ENCODE peak calls at places on chromosomes 5 and 9, in ten cellular contexts. U is AG10803, L is heart right ventricle, A is psoas muscle, O is ovary, R is cardiac muscle cell, Y is DND-41, Z is AG04450, M is foreskin fibroblast, B is suprapubic skin. T is an unnamed sample.

GRCh38 chr9:135226369-135227050 is 139.0 kb downstream of the OLFM1 start:
- DNase-seq in U (no peak), L (no peak), A (no peak), O (no peak), R (no peak), Y (no peak), Z (no peak), M (no peak), B (peak), T (no peak)

GRCh38 chr5:12177225-12177624 is 273.0 kb upstream of the CTNND2 start:
- DNase-seq in U (no peak), L (no peak), A (no peak), O (no peak), R (no peak), Y (no peak), Z (no peak), M (no peak), B (no peak), T (no peak)

GRCh38 chr5:72314571-72315172 is 5.4 kb downstream of the MRPS27 start:
- DNase-seq in U (peak), L (no peak), A (no peak), O (no peak), R (peak), Y (no peak), Z (peak), M (no peak), B (no peak), T (no peak)

GRCh38 chr5:150931368-150931965 is 26.7 kb upstream of the ZNF300 start:
- DNase-seq in U (no peak), L (no peak), A (no peak), O (no peak), R (no peak), Y (no peak), Z (no peak), M (no peak), B (no peak), T (no peak)

GRCh38 chr5:172769598-172770373 is 1.2 kb downstream of the DUSP1 start:
- DNase-seq in U (peak), L (peak), A (peak), O (peak), R (peak), Y (no peak), Z (no peak), M (no peak), B (no peak), T (no peak)

GRCh38 chr9:121331549-121331948 is 38.5 kb downstream of the STOM start:
- DNase-seq in U (no peak), L (no peak), A (no peak), O (no peak), R (no peak), Y (no peak), Z (no peak), M (no peak), B (no peak), T (no peak)

GRCh38 chr5:133509742-133510079 is 102.6 kb downstream of the FSTL4 start:
- DNase-seq in U (no peak), L (no peak), A (no peak), O (no peak), R (no peak), Y (no peak), Z (no peak), M (no peak), B (no peak), T (no peak)

GRCh38 chr5:171494452-171495121 is 75.1 kb downstream of the FGF18 start:
- DNase-seq in U (peak), L (peak), A (peak), O (peak), R (peak), Y (no peak), Z (peak), M (peak), B (peak), T (peak)

GRCh38 chr9:694499-695154 is 146.9 kb upstream of the DMRT1 start:
- DNase-seq in U (peak), L (peak), A (peak), O (no peak), R (no peak), Y (no peak), Z (peak), M (peak), B (no peak), T (peak)

GRCh38 chr5:157559301-157559700 is 16.3 kb downstream of the ADAM19 start:
- DNase-seq in U (peak), L (no peak), A (no peak), O (no peak), R (no peak), Y (no peak), Z (no peak), M (peak), B (no peak), T (peak)

GRCh38 chr5:758698-759053 is 25.9 kb downstream of the ZDHHC11B start:
- DNase-seq in U (no peak), L (no peak), A (peak), O (no peak), R (no peak), Y (no peak), Z (no peak), M (no peak), B (peak), T (no peak)

GRCh38 chr9:101758300-101758930 is 20.0 kb upstream of the GRIN3A start:
- DNase-seq in U (no peak), L (no peak), A (no peak), O (no peak), R (no peak), Y (no peak), Z (no peak), M (no peak), B (no peak), T (no peak)

GRCh38 chr5:143527808-143528207 is 124.3 kb upstream of the NR3C1 start:
- DNase-seq in U (no peak), L (no peak), A (no peak), O (no peak), R (no peak), Y (peak), Z (no peak), M (peak), B (no peak), T (no peak)

GRCh38 chr5:6962256-6962655 is 249.0 kb downstream of the TENT4A start:
- DNase-seq in U (no peak), L (no peak), A (no peak), O (no peak), R (no peak), Y (no peak), Z (no peak), M (no peak), B (no peak), T (no peak)

GRCh38 chr5:157471709-157472108 is 11.7 kb downstream of the NIPAL4 start:
- DNase-seq in U (peak), L (no peak), A (no peak), O (no peak), R (peak), Y (no peak), Z (no peak), M (no peak), B (no peak), T (no peak)

GRCh38 chr9:136282272-136282861 is 21.5 kb downstream of the CCDC187 start:
- DNase-seq in U (no peak), L (no peak), A (no peak), O (no peak), R (no peak), Y (no peak), Z (no peak), M (no peak), B (no peak), T (no peak)

GRCh38 chr5:45532826-45533624 is 163.2 kb downstream of the HCN1 start:
- DNase-seq in U (no peak), L (no peak), A (no peak), O (no peak), R (peak), Y (no peak), Z (no peak), M (no peak), B (no peak), T (no peak)

GRCh38 chr9:110031511-110032173 is 176.3 kb downstream of the C9orf152 start:
- DNase-seq in U (peak), L (no peak), A (no peak), O (no peak), R (no peak), Y (no peak), Z (peak), M (peak), B (no peak), T (no peak)

GRCh38 chr5:74468421-74468820 is 172.1 kb downstream of the ENC1 start:
- DNase-seq in U (no peak), L (no peak), A (no peak), O (no peak), R (no peak), Y (no peak), Z (no peak), M (no peak), B (no peak), T (no peak)

GRCh38 chr9:37430841-37431597 is 8.5 kb downstream of the GRHPR start:
- DNase-seq in U (no peak), L (no peak), A (no peak), O (no peak), R (no peak), Y (no peak), Z (no peak), M (no peak), B (no peak), T (no peak)

GRCh38 chr9:36874261-36874660 is 159.8 kb downstream of the PAX5 start:
- DNase-seq in U (no peak), L (no peak), A (no peak), O (no peak), R (no peak), Y (no peak), Z (no peak), M (no peak), B (no peak), T (no peak)

GRCh38 chr9:127838375-127839078 is 15.9 kb downstream of the ENG start:
- DNase-seq in U (peak), L (peak), A (peak), O (peak), R (no peak), Y (no peak), Z (peak), M (peak), B (peak), T (peak)

GRCh38 chr5:180785151-180785781 is 17.3 kb downstream of the MGAT1 start:
- DNase-seq in U (peak), L (no peak), A (no peak), O (no peak), R (no peak), Y (no peak), Z (peak), M (peak), B (no peak), T (no peak)

GRCh38 chr5:36724429-36725332 is 118.3 kb downstream of the SLC1A3 start:
- DNase-seq in U (no peak), L (peak), A (peak), O (no peak), R (no peak), Y (no peak), Z (no peak), M (no peak), B (no peak), T (peak)

GRCh38 chr5:1292139-1292538 is 2.7 kb downstream of the TERT start:
- DNase-seq in U (no peak), L (no peak), A (no peak), O (no peak), R (no peak), Y (no peak), Z (no peak), M (no peak), B (no peak), T (no peak)

GRCh38 chr5:108917596-108917995 is 169.9 kb downstream of the FER start:
- DNase-seq in U (no peak), L (no peak), A (no peak), O (no peak), R (no peak), Y (no peak), Z (no peak), M (no peak), B (no peak), T (no peak)

GRCh38 chr5:96864922-96865545 is 11.3 kb upstream of the ERAP2 start:
- DNase-seq in U (no peak), L (no peak), A (no peak), O (no peak), R (no peak), Y (no peak), Z (no peak), M (no peak), B (no peak), T (no peak)

GRCh38 chr5:127290019-127290945 is at the start of gene MEGF10:
- DNase-seq in U (peak), L (peak), A (peak), O (no peak), R (peak), Y (no peak), Z (no peak), M (peak), B (no peak), T (peak)

GRCh38 chr9:17135578-17135904 is 701 bp downstream of the CNTLN start:
- DNase-seq in U (no peak), L (no peak), A (peak), O (no peak), R (no peak), Y (no peak), Z (no peak), M (no peak), B (no peak), T (no peak)

GRCh38 chr5:14859150-14859549 is 12.4 kb downstream of the ANKH start:
- DNase-seq in U (no peak), L (no peak), A (no peak), O (no peak), R (no peak), Y (no peak), Z (no peak), M (no peak), B (no peak), T (no peak)

GRCh38 chr9:24832307-24832706 is 286.6 kb upstream of the IZUMO3 start:
- DNase-seq in U (no peak), L (no peak), A (no peak), O (no peak), R (peak), Y (no peak), Z (no peak), M (no peak), B (no peak), T (no peak)

GRCh38 chr9:111903996-111904395 is 7.4 kb downstream of the UGCG start:
- DNase-seq in U (no peak), L (no peak), A (no peak), O (no peak), R (no peak), Y (no peak), Z (no peak), M (no peak), B (no peak), T (no peak)

GRCh38 chr5:68315679-68316271 is 100.2 kb downstream of the PIK3R1 start:
- DNase-seq in U (no peak), L (no peak), A (no peak), O (no peak), R (no peak), Y (no peak), Z (no peak), M (no peak), B (no peak), T (no peak)

DNA sequence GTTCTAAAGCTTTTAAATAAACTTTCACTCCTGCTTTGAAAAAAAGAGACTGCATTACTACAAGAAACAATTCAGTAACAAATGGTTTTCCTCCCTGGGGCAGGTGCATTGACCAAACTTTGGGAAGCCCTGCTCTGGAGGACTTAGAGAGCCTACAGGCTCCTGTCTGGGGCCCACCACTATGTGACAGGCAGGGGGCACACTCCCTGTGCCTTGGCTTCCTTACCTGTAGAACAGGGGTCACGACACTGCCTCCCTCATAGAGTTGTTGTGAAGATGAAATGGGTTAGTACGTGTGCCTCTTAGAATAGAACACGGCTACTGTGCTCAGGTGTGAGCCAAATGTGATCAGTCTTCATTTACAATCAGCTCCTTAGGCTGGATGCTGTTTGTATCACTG is 130.1 kb downstream of the GPBP1 start:
- DNase-seq in U (no peak), L (no peak), A (no peak), O (no peak), R (no peak), Y (peak), Z (no peak), M (no peak), B (no peak), T (no peak)
- TF ChIP-seq CTCF in U (no peak), L (no peak), A (no peak), O (no peak), R (no peak), Y (peak), Z (peak), M (no peak), B (no peak), T (no peak)

DNA sequence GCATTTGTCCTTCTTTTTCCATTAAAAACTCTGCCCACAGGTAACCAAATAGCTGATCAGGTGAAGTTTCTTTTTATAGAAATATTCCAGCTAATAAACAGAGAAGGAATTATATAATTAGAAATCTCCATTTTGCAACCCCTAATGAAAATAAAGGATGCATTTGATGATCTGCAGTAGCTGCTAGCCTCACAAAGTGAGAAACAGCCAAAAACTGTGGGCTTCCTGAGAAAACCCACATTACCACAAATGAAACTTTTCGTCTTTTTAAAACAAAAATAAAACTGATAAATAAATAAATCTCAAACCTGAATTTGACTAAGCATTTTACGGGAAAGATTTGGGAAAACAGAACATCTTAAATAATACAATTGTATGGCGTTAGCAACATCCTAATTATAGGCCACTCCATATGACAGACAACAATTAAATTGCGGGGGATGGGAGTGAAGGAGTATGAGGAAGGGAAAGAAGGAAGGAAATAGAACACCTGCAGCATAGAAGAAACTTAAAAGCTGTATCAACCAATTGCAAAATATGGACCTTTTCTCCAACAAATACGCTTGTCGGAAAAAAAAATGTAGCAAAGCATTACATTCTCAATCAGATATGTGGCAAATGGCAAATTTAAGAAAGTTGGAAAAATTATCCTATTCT is 283.0 kb upstream of the ITGA1 start:
- DNase-seq in U (no peak), L (no peak), A (no peak), O (no peak), R (peak), Y (peak), Z (no peak), M (no peak), B (no peak), T (no peak)
- H3K4me3 ChIP-seq in U (no peak), L (no peak), A (no peak), O (no peak), R (no peak), Y (peak), Z (no peak), M (no peak), B (no peak), T (no peak)

DNA sequence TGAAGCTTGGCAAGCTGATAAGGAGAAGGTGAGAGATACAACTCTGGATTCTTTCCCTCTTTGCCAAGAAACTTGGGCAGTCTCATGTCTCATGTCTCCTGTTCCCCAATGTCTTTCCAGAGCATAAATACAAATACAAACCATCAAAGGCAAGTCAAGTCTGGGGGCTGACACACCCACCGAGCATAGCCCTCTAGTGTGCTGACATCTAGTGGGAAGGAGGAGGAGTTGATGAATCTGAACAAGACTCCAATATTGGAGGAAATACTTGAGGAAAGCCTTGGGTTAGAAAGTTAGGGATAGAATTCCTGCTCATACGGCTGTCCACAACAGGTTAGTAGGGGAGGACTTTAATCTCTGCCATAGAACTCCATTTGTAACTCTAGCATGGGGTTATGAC is 8.6 kb downstream of the MLANA start:
- DNase-seq in U (no peak), L (no peak), A (no peak), O (no peak), R (no peak), Y (no peak), Z (no peak), M (no peak), B (no peak), T (no peak)
- TF ChIP-seq CTCF in U (peak), L (no peak), A (no peak), O (no peak), R (peak), Y (peak), Z (peak), M (no peak), B (no peak), T (no peak)

DNA sequence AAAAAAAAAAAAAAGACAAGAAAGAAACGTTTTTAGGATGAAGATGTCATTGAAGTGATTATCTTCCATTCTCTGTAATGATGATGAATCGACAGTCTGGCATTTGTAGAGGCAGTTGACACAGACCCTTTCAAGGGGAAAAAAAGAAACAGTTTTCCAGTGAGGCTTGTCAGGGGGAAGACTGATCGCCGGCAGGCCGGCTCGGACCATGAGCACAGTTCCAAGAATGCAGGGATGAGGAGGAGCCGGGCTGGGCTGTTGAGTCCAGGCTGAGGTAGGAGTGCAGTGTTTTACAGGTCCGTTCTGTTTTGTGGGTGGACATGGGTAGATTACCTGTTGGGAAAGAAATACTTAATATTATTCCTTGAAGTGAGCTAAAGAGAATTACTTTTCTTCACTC is 194.6 kb downstream of the AOPEP start:
- DNase-seq in U (peak), L (no peak), A (peak), O (no peak), R (peak), Y (no peak), Z (no peak), M (peak), B (no peak), T (no peak)
- H3K4me3 ChIP-seq in U (peak), L (no peak), A (no peak), O (no peak), R (no peak), Y (no peak), Z (no peak), M (peak), B (peak), T (no peak)

GRCh38 chr5:147666419-147666818 is 116.1 kb downstream of the JAKMIP2 start:
- DNase-seq in U (no peak), L (no peak), A (no peak), O (no peak), R (no peak), Y (no peak), Z (no peak), M (no peak), B (no peak), T (no peak)

GRCh38 chr5:147667363-147667762 is 115.2 kb downstream of the JAKMIP2 start:
- DNase-seq in U (no peak), L (no peak), A (no peak), O (no peak), R (no peak), Y (no peak), Z (no peak), M (no peak), B (no peak), T (no peak)

GRCh38 chr5:147670815-147671214 is 111.7 kb downstream of the JAKMIP2 start:
- DNase-seq in U (no peak), L (no peak), A (no peak), O (no peak), R (no peak), Y (no peak), Z (no peak), M (no peak), B (no peak), T (no peak)

GRCh38 chr5:147669113-147669869 is 113.2 kb downstream of the JAKMIP2 start:
- DNase-seq in U (no peak), L (no peak), A (no peak), O (no peak), R (no peak), Y (no peak), Z (no peak), M (no peak), B (no peak), T (no peak)

GRCh38 chr5:147668385-147668784 is 114.1 kb downstream of the JAKMIP2 start:
- DNase-seq in U (no peak), L (no peak), A (no peak), O (no peak), R (no peak), Y (no peak), Z (no peak), M (no peak), B (no peak), T (no peak)
- TF ChIP-seq CTCF in U (no peak), L (no peak), A (no peak), O (no peak), R (no peak), Y (no peak), Z (no peak), M (no peak), B (no peak), T (no peak)